ENCODE peak calls at places on chromosomes 13 and 19, in eight cellular contexts. J, B, R, Z, T, U, D and I are unnamed samples.

GRCh38 chr19:35757231-35757748 is 461 bp upstream of the HSPB6 start:
- DNase-seq in Z (no peak), J (no peak), R (peak; percentile 74), T (peak; percentile 80), B (no peak), U (no peak), D (no peak), I (no peak)

GRCh38 chr13:98476106-98476505 is 100.8 kb downstream of the STK24 start:
- DNase-seq in J (no peak), T (no peak), B (no peak), D (no peak), Z (no peak), R (no peak), U (no peak), I (no peak)

GRCh38 chr13:85666356-85666755 is 132.9 kb downstream of the SLITRK6 start:
- DNase-seq in B (no peak), Z (no peak), U (no peak), T (no peak), D (peak; percentile 5), R (no peak), J (no peak), I (no peak)

GRCh38 chr13:72754111-72754510 is 26.4 kb downstream of the BORA start:
- DNase-seq in J (no peak), Z (no peak), B (no peak), T (no peak), U (no peak), R (no peak), D (no peak), I (no peak)

GRCh38 chr19:54478677-54479266 is 5.7 kb upstream of the CDC42EP5 start:
- DNase-seq in T (no peak), R (no peak), J (peak; percentile 44), B (peak; percentile 23), U (peak; percentile 61), D (peak; percentile 68), Z (peak; percentile 58), I (peak; percentile 81)

GRCh38 chr13:102510072-102510471 is 86.7 kb upstream of the TPP2 start:
- DNase-seq in D (no peak), B (no peak), R (no peak), T (no peak), U (no peak), J (no peak), Z (no peak), I (no peak)

GRCh38 chr19:1066251-1066747 is 668 bp upstream of the ARHGAP45 start:
- DNase-seq in T (no peak), U (no peak), B (no peak), D (no peak), R (no peak), Z (no peak), J (no peak), I (no peak)

GRCh38 chr19:3276341-3276799 is 51.9 kb downstream of the CELF5 start:
- DNase-seq in J (peak; percentile 52), Z (no peak), U (peak; percentile 82), T (peak; percentile 71), R (peak; percentile 72), D (no peak), B (no peak), I (peak; percentile 72)

GRCh38 chr19:53037101-53038097 is 7.1 kb upstream of the ERVV-2 start:
- DNase-seq in T (peak; percentile 65), B (no peak), J (peak; percentile 22), R (no peak), D (peak; percentile 40), Z (peak; percentile 20), U (no peak), I (peak; percentile 60)

GRCh38 chr13:24630851-24631341 is 49.3 kb upstream of the ATP12A start:
- DNase-seq in J (no peak), U (no peak), R (no peak), Z (no peak), D (peak; percentile 55), B (no peak), T (no peak), I (no peak)

GRCh38 chr13:99977912-99978780 is 3.4 kb upstream of the ZIC2 start:
- DNase-seq in J (no peak), T (no peak), B (no peak), D (no peak), U (no peak), R (no peak), Z (no peak), I (no peak)

GRCh38 chr19:55069137-55069858 is 6.3 kb upstream of the RDH13 start:
- DNase-seq in T (peak; percentile 79), R (peak; percentile 84), J (no peak), B (no peak), Z (no peak), U (peak; percentile 91), D (no peak), I (peak; percentile 82)

GRCh38 chr19:49497047-49497789 is 984 bp downstream of the RPS11 start:
- DNase-seq in U (peak; percentile 74), Z (no peak), R (peak; percentile 86), B (peak; percentile 47), D (no peak), J (peak; percentile 78), T (peak; percentile 88), I (peak; percentile 24)

GRCh38 chr13:98842858-98843481 is 90.5 kb upstream of the SLC15A1 start:
- DNase-seq in J (peak; percentile 66), B (peak; percentile 64), U (peak; percentile 61), T (peak; percentile 76), D (peak; percentile 78), R (peak; percentile 73), Z (peak; percentile 84), I (peak; percentile 64)